ENCODE peak calls at places on chromosomes 1 and 21, in four cellular contexts. T, L, R and U are unnamed samples.

GRCh38 chr1:960371-961131 is at the start of gene KLHL17:
- DNase-seq in L (peak; percentile 79), T (peak; percentile 89), R (peak; percentile 94), U (peak; percentile 95)

GRCh38 chr21:26826801-26827200 is 18.4 kb downstream of the ADAMTS1 start:
- DNase-seq in T (no peak), R (no peak), L (no peak), U (no peak)

GRCh38 chr1:226489718-226490440 is 58.7 kb upstream of the STUM start:
- DNase-seq in L (no peak), R (no peak), T (no peak), U (no peak)

GRCh38 chr1:23178931-23179330 is 10.3 kb upstream of the LUZP1 start:
- DNase-seq in L (no peak), T (no peak), R (peak; percentile 38), U (peak; percentile 49)

GRCh38 chr1:88683516-88683847 is 591 bp upstream of the PKN2 start:
- DNase-seq in R (no peak), L (peak; percentile 65), T (no peak), U (peak; percentile 28)

GRCh38 chr1:191690931-191691330 is 467.3 kb upstream of the RGS18 start:
- DNase-seq in R (no peak), T (no peak), L (no peak), U (no peak)

GRCh38 chr1:192788184-192788583 is 20.7 kb upstream of the RGS2 start:
- DNase-seq in T (no peak), L (no peak), R (no peak), U (no peak)

GRCh38 chr1:221886311-221887090 is 144.6 kb upstream of the DUSP10 start:
- DNase-seq in L (no peak), R (no peak), T (no peak), U (no peak)

GRCh38 chr1:18414321-18414720 is 66.4 kb upstream of the KLHDC7A start:
- DNase-seq in T (no peak), L (no peak), R (no peak), U (no peak)

GRCh38 chr1:158122823-158123390 is 57.8 kb upstream of the CD1D start:
- DNase-seq in T (no peak), R (no peak), L (no peak), U (no peak)

GRCh38 chr21:42124081-42124480 is 53.0 kb downstream of the UMODL1 start:
- DNase-seq in L (no peak), R (no peak), T (no peak), U (no peak)

GRCh38 chr1:33974147-33974546 is 110.3 kb downstream of the HMGB4 start:
- DNase-seq in T (no peak), R (no peak), L (no peak), U (no peak)

GRCh38 chr21:46114963-46115362 is 17.1 kb downstream of the COL6A2 start:
- DNase-seq in T (no peak), R (peak; percentile 28), L (no peak), U (no peak)

GRCh38 chr1:151060241-151061011 is at the start of gene MLLT11:
- DNase-seq in L (no peak), R (peak; percentile 86), T (peak; percentile 76), U (peak; percentile 36)

GRCh38 chr21:36022704-36023103 is 37.6 kb downstream of the SETD4 start:
- DNase-seq in R (no peak), L (no peak), T (no peak), U (no peak)

GRCh38 chr1:164764333-164764732 is 205.3 kb downstream of the PBX1 start:
- DNase-seq in L (no peak), T (no peak), R (no peak), U (no peak)

GRCh38 chr1:234999513-234999940 is 129.1 kb downstream of the TOMM20 start:
- DNase-seq in T (no peak), L (no peak), R (no peak), U (no peak)

GRCh38 chr1:20785907-20786309 is 1.2 kb downstream of the HP1BP3 start:
- DNase-seq in T (no peak), L (no peak), R (no peak), U (no peak)

GRCh38 chr1:23951646-23952095 is 8.0 kb upstream of the PNRC2 start:
- DNase-seq in L (peak; percentile 56), R (no peak), T (no peak), U (no peak)

GRCh38 chr1:25197235-25197930 is 34.9 kb downstream of the SYF2 start:
- DNase-seq in T (no peak), R (no peak), L (no peak), U (no peak)

GRCh38 chr1:156368889-156369684 is at the start of gene RHBG:
- DNase-seq in L (peak; percentile 85), T (peak; percentile 88), R (no peak), U (peak; percentile 9)

GRCh38 chr1:58664881-58665280 is 35.0 kb downstream of the MYSM1 start:
- DNase-seq in L (no peak), T (no peak), R (no peak), U (no peak)

GRCh38 chr1:17369466-17369865 is 2.5 kb upstream of the PADI6 start:
- DNase-seq in R (no peak), T (no peak), L (no peak), U (no peak)

GRCh38 chr1:85275701-85276289 is 637 bp downstream of the BCL10 start:
- DNase-seq in R (no peak), T (peak; percentile 54), L (no peak), U (peak; percentile 41)

GRCh38 chr1:156740307-156740678 is 595 bp downstream of the MRPL24 start:
- DNase-seq in T (no peak), L (no peak), R (no peak), U (no peak)

GRCh38 chr1:226776066-226776465 is 37.0 kb upstream of the ITPKB start:
- DNase-seq in R (no peak), T (no peak), L (no peak), U (no peak)

GRCh38 chr21:45562965-45563364 is 20.7 kb upstream of the SLC19A1 start:
- DNase-seq in T (peak; percentile 16), L (no peak), R (no peak), U (no peak)

GRCh38 chr21:14850394-14850793 is 214.4 kb downstream of the NRIP1 start:
- DNase-seq in R (no peak), T (no peak), L (no peak), U (no peak)

GRCh38 chr1:24535021-24535424 is 20.9 kb upstream of the NCMAP start:
- DNase-seq in L (no peak), R (no peak), T (no peak), U (peak; percentile 63)

GRCh38 chr1:63713041-63713440 is 60.8 kb upstream of the ROR1 start:
- DNase-seq in R (no peak), T (no peak), L (no peak), U (no peak)

GRCh38 chr1:113929750-113930498 is 800 bp downstream of the HIPK1 start:
- DNase-seq in R (no peak), L (peak; percentile 34), T (peak; percentile 69), U (peak; percentile 75)

GRCh38 chr21:43005635-43006034 is 31.3 kb downstream of the PKNOX1 start:
- DNase-seq in R (no peak), T (no peak), L (no peak), U (no peak)

GRCh38 chr1:41666991-41667631 is 182.6 kb upstream of the EDN2 start:
- DNase-seq in R (no peak), T (no peak), L (peak; percentile 50), U (peak; percentile 80)

GRCh38 chr1:161019767-161020572 is 982 bp downstream of the F11R start:
- DNase-seq in T (no peak), R (no peak), L (no peak), U (no peak)

DNA sequence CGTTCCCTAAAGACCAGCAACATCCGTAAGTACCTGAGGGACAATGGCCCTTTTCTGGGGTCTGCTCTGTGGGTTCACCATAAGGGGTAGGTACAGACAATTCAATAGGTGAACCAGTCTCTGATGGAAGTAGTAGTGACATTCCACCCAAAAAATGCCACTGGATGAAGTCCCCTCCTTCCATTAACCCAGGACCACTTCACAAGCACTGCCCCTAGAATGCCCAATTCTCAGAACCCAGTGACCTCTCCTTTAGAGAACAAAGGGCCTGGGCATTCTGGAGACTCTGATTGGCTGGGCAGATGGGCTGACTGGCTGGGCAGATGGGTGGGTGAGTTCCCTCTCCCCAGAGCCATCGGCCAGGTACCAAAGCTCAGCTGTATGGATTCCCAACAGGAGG is at the start of gene TEX38:
- DNase-seq in L (no peak), R (no peak), T (no peak), U (no peak)
- TF ChIP-seq CTCF in L (no peak), R (no peak), T (no peak), U (no peak)

GRCh38 chr21:39388811-39389155 is 39.9 kb upstream of the HMGN1 start:
- DNase-seq in L (no peak), R (no peak), T (no peak), U (no peak)
- TF ChIP-seq CTCF in L (no peak), R (peak; percentile 17), T (no peak), U (no peak)

GRCh38 chr1:229019647-229020281 is 251.1 kb upstream of the RAB4A start:
- DNase-seq in R (no peak), T (no peak), L (peak; percentile 18), U (no peak)
- TF ChIP-seq CTCF in R (no peak), T (no peak), L (no peak), U (no peak)

GRCh38 chr1:93619507-93620168 is 62.0 kb downstream of the BCAR3 start:
- DNase-seq in T (no peak), L (peak; percentile 14), R (no peak), U (no peak)
- TF ChIP-seq CTCF in T (peak; percentile 45), L (no peak), R (peak; percentile 25), U (no peak)

DNA sequence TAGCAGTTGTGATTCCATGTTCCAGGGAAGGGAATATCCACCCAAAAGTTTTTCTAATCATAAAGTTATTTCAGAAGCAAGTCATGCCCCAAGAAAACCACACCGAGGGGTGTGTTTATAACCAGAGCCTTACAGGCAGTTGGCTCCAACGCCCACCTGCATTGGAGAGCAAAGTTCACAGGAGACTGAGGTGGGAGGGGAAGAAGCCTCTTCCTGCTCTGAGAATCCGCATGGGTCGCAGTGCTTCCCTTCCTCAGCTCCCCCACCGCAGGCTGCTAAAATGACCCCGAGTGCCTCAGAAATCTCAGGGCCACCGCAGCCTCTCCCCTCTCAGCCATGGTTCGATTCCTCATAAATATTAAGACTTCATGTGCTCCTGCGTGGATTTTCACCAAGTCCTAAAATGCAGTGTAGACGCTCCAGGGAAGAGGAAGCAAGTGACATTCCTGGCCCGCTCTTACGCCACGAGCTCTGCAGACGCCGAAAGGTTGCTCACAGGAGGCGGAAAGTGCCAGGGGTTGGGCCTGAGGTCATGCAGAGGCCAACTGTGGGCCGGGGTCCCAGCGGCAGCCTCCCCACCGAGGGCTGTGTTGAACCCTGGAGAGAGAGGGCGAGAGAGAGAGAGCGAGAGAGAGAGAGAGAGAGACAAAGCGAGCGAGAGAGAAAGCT is 13.4 kb upstream of the SPSB1 start:
- DNase-seq in L (no peak), T (no peak), R (no peak), U (no peak)
- TF ChIP-seq CTCF in L (no peak), T (no peak), R (no peak), U (no peak)

GRCh38 chr1:69510026-69510425 is 57.7 kb upstream of the LRRC7 start:
- DNase-seq in R (no peak), T (no peak), L (no peak), U (no peak)
- TF ChIP-seq CTCF in R (no peak), T (no peak), L (no peak), U (no peak)

DNA sequence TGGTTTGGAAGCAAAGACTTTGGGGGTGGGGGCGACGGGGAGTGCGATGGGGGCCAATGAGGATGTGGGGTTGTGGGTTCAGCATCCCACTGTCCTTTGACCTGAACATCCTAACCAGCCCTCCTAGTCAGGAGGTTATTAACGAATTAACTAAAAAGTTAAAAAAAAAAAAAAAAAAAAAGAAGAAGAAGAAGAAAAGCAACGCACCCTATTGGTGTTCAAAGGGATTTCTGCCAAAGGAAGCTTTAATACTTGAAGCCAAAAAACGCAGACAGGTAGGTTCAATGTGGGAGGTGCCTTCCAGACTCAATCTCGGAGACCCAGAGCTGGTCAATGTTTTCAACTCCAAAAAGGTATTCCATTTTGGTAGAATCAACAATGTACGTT is 2.2 kb downstream of the CLIC6 start:
- DNase-seq in T (no peak), R (no peak), L (no peak), U (peak; percentile 52)
- TF ChIP-seq CTCF in T (peak; percentile 12), R (peak; percentile 20), L (no peak), U (no peak)